ENCODE peak calls at places on chromosomes 11 and 22, in six cellular contexts. One of them, this sample, is unnamed.
A peak's percentile ranks its signal among the peaks of the same experiment; 100 is the strongest.

GRCh38 chr22:31739795-31740201 is 10.1 kb downstream of the PRR14L start:
- DNase-seq in stimulated activated CD8-positive, alpha-beta memory T cell treated with anti-CD3 and anti-CD28 coated beads, Interleukin-7, amount 100 ng/mL, for 4 hours: no peak
- DNase-seq in T-cell: no peak
- DNase-seq in activated T-cell treated with anti-CD3 and anti-CD28 coated beads for 24 hours: no peak
- DNase-seq in foreskin fibroblast: no peak
- DNase-seq in endothelial cell: no peak
- DNase-seq in this sample: no peak

GRCh38 chr11:57513911-57514537 is 1.5 kb downstream of the SLC43A1 start:
- DNase-seq in stimulated activated CD8-positive, alpha-beta memory T cell treated with anti-CD3 and anti-CD28 coated beads, Interleukin-7, amount 100 ng/mL, for 4 hours: peak; percentile 14
- DNase-seq in T-cell: no peak
- DNase-seq in activated T-cell treated with anti-CD3 and anti-CD28 coated beads for 24 hours: no peak
- DNase-seq in foreskin fibroblast: peak; percentile 70
- DNase-seq in endothelial cell: peak; percentile 47
- DNase-seq in this sample: no peak

GRCh38 chr22:17915188-17915587 is 109.2 kb downstream of the MICAL3 start:
- DNase-seq in stimulated activated CD8-positive, alpha-beta memory T cell treated with anti-CD3 and anti-CD28 coated beads, Interleukin-7, amount 100 ng/mL, for 4 hours: no peak
- DNase-seq in T-cell: no peak
- DNase-seq in activated T-cell treated with anti-CD3 and anti-CD28 coated beads for 24 hours: no peak
- DNase-seq in foreskin fibroblast: no peak
- DNase-seq in endothelial cell: no peak
- DNase-seq in this sample: no peak

GRCh38 chr11:67633758-67634365 is 4.1 kb upstream of the NUDT8 start:
- DNase-seq in stimulated activated CD8-positive, alpha-beta memory T cell treated with anti-CD3 and anti-CD28 coated beads, Interleukin-7, amount 100 ng/mL, for 4 hours: no peak
- DNase-seq in T-cell: no peak
- DNase-seq in activated T-cell treated with anti-CD3 and anti-CD28 coated beads for 24 hours: no peak
- DNase-seq in foreskin fibroblast: no peak
- DNase-seq in endothelial cell: no peak
- DNase-seq in this sample: no peak

GRCh38 chr22:43500792-43501785 is 89.3 kb downstream of the MPPED1 start:
- DNase-seq in stimulated activated CD8-positive, alpha-beta memory T cell treated with anti-CD3 and anti-CD28 coated beads, Interleukin-7, amount 100 ng/mL, for 4 hours: no peak
- DNase-seq in T-cell: no peak
- DNase-seq in activated T-cell treated with anti-CD3 and anti-CD28 coated beads for 24 hours: no peak
- DNase-seq in foreskin fibroblast: no peak
- DNase-seq in endothelial cell: no peak
- DNase-seq in this sample: no peak

GRCh38 chr11:103730151-103730940 is 306.1 kb upstream of the DDI1 start:
- DNase-seq in stimulated activated CD8-positive, alpha-beta memory T cell treated with anti-CD3 and anti-CD28 coated beads, Interleukin-7, amount 100 ng/mL, for 4 hours: no peak
- DNase-seq in T-cell: no peak
- DNase-seq in activated T-cell treated with anti-CD3 and anti-CD28 coated beads for 24 hours: no peak
- DNase-seq in foreskin fibroblast: peak; percentile 25
- DNase-seq in endothelial cell: no peak
- DNase-seq in this sample: no peak

GRCh38 chr22:27836181-27836580 is 34.6 kb upstream of the MN1 start:
- DNase-seq in stimulated activated CD8-positive, alpha-beta memory T cell treated with anti-CD3 and anti-CD28 coated beads, Interleukin-7, amount 100 ng/mL, for 4 hours: no peak
- DNase-seq in T-cell: no peak
- DNase-seq in activated T-cell treated with anti-CD3 and anti-CD28 coated beads for 24 hours: no peak
- DNase-seq in foreskin fibroblast: peak; percentile 81
- DNase-seq in endothelial cell: no peak
- DNase-seq in this sample: no peak

GRCh38 chr22:45600791-45601730 is 70.6 kb upstream of the ATXN10 start:
- DNase-seq in stimulated activated CD8-positive, alpha-beta memory T cell treated with anti-CD3 and anti-CD28 coated beads, Interleukin-7, amount 100 ng/mL, for 4 hours: no peak
- DNase-seq in T-cell: no peak
- DNase-seq in activated T-cell treated with anti-CD3 and anti-CD28 coated beads for 24 hours: no peak
- DNase-seq in foreskin fibroblast: no peak
- DNase-seq in endothelial cell: no peak
- DNase-seq in this sample: no peak

GRCh38 chr11:94525933-94526332 is 13.7 kb downstream of the C11orf97 start:
- DNase-seq in stimulated activated CD8-positive, alpha-beta memory T cell treated with anti-CD3 and anti-CD28 coated beads, Interleukin-7, amount 100 ng/mL, for 4 hours: no peak
- DNase-seq in T-cell: no peak
- DNase-seq in activated T-cell treated with anti-CD3 and anti-CD28 coated beads for 24 hours: no peak
- DNase-seq in foreskin fibroblast: peak; percentile 83
- DNase-seq in endothelial cell: no peak
- DNase-seq in this sample: no peak

GRCh38 chr22:41382098-41382578 is 396 bp downstream of the TEF start:
- DNase-seq in stimulated activated CD8-positive, alpha-beta memory T cell treated with anti-CD3 and anti-CD28 coated beads, Interleukin-7, amount 100 ng/mL, for 4 hours: peak; percentile 50
- DNase-seq in T-cell: peak; percentile 51
- DNase-seq in activated T-cell treated with anti-CD3 and anti-CD28 coated beads for 24 hours: peak; percentile 45
- DNase-seq in foreskin fibroblast: peak; percentile 65
- DNase-seq in endothelial cell: peak; percentile 71
- DNase-seq in this sample: no peak